ENCODE peak calls at places on chromosome 5, in nine cellular contexts. Y is suprapubic skin, K is transverse colon, V is ovary, U is A549, G is H1, L is HepG2, F is sigmoid colon, O is stomach. W is an unnamed sample.
A peak's percentile ranks its signal among the peaks of the same experiment; 100 is the strongest.

GRCh38 chr5:55577353-55578060 is 42.7 kb upstream of the PLPP1 start:
- DNase-seq in F (peak; percentile 82), Y (no peak), L (no peak), U (no peak), K (peak; percentile 31), O (no peak), V (no peak), G (peak; percentile 34), W (no peak)

GRCh38 chr5:52672459-52672858 is 115.3 kb upstream of the ITGA1 start:
- DNase-seq in F (no peak), Y (no peak), V (no peak), G (no peak), L (no peak), O (no peak), U (no peak), K (no peak), W (no peak)

GRCh38 chr5:87541033-87541432 is 128.3 kb upstream of the CCNH start:
- DNase-seq in L (no peak), Y (no peak), U (no peak), F (peak; percentile 90), V (peak; percentile 73), O (no peak), G (no peak), K (peak; percentile 36), W (peak; percentile 77)

GRCh38 chr5:24788829-24789509 is 144.2 kb upstream of the CDH10 start:
- DNase-seq in O (no peak), F (no peak), U (no peak), V (no peak), G (no peak), Y (no peak), L (no peak), K (no peak), W (no peak)

GRCh38 chr5:97125125-97125683 is 17.2 kb downstream of the LIX1 start:
- DNase-seq in K (no peak), Y (no peak), V (no peak), U (no peak), L (no peak), F (no peak), O (no peak), G (no peak), W (no peak)

GRCh38 chr5:139654464-139654863 is 6.3 kb downstream of the CXXC5 start:
- DNase-seq in V (no peak), L (no peak), O (no peak), K (no peak), F (no peak), U (no peak), G (no peak), Y (no peak), W (no peak)

GRCh38 chr5:14445581-14446290 is 135.9 kb upstream of the OTULINL start:
- DNase-seq in F (peak; percentile 77), K (no peak), Y (no peak), O (no peak), V (peak; percentile 65), U (no peak), G (no peak), L (no peak), W (peak; percentile 53)

GRCh38 chr5:180208435-180209081 is 453 bp downstream of the RASGEF1C start:
- DNase-seq in K (no peak), V (no peak), Y (no peak), L (no peak), O (no peak), G (peak; percentile 67), F (no peak), U (peak; percentile 61), W (no peak)

GRCh38 chr5:17735771-17736170 is 101.5 kb downstream of the TAF11L14 start:
- DNase-seq in V (no peak), O (no peak), U (no peak), F (no peak), K (no peak), Y (no peak), G (no peak), L (no peak), W (no peak)

GRCh38 chr5:111375645-111376044 is 136.7 kb downstream of the STARD4 start:
- DNase-seq in U (no peak), V (no peak), K (no peak), G (no peak), Y (no peak), L (no peak), O (no peak), F (no peak), W (no peak)

GRCh38 chr5:10467281-10468198 is 25.9 kb downstream of the ROPN1L start:
- DNase-seq in U (no peak), K (no peak), O (no peak), V (no peak), G (no peak), F (no peak), Y (no peak), L (no peak), W (no peak)

GRCh38 chr5:95241-95980 is 3.4 kb downstream of the PLEKHG4B start:
- DNase-seq in L (no peak), F (no peak), Y (peak; percentile 50), K (no peak), V (no peak), O (peak; percentile 15), G (no peak), U (no peak), W (no peak)

GRCh38 chr5:33997331-33997983 is 10.4 kb downstream of the AMACR start:
- DNase-seq in O (peak; percentile 69), V (peak; percentile 48), K (peak; percentile 49), G (no peak), Y (peak; percentile 83), L (peak; percentile 52), U (peak; percentile 47), F (peak; percentile 83), W (peak; percentile 78)

GRCh38 chr5:148469446-148470062 is 85.8 kb downstream of the FBXO38 start:
- DNase-seq in V (no peak), Y (no peak), L (no peak), U (no peak), O (no peak), F (peak; percentile 66), K (no peak), G (no peak), W (no peak)
- TF ChIP-seq EP300 in V (no peak), Y (no peak), L (no peak), U (no peak), O (no peak), F (no peak), K (no peak), G (no peak), W (no peak)

GRCh38 chr5:172150514-172151425 is 37.3 kb downstream of the STK10 start:
- DNase-seq in U (no peak), G (no peak), K (peak; percentile 52), O (peak; percentile 49), F (peak; percentile 79), L (no peak), Y (peak; percentile 81), V (no peak), W (no peak)
- TF ChIP-seq EP300 in U (no peak), G (no peak), K (no peak), O (no peak), F (no peak), L (no peak), Y (no peak), V (no peak), W (peak; percentile 73)

GRCh38 chr5:165881259-165881658 is 2375.8 kb downstream of the MAT2B start:
- DNase-seq in L (no peak), U (no peak), Y (no peak), G (no peak), F (no peak), V (no peak), K (no peak), O (no peak), W (no peak)
- TF ChIP-seq EP300 in L (no peak), U (no peak), Y (no peak), G (no peak), F (no peak), V (no peak), K (no peak), O (no peak), W (no peak)

DNA sequence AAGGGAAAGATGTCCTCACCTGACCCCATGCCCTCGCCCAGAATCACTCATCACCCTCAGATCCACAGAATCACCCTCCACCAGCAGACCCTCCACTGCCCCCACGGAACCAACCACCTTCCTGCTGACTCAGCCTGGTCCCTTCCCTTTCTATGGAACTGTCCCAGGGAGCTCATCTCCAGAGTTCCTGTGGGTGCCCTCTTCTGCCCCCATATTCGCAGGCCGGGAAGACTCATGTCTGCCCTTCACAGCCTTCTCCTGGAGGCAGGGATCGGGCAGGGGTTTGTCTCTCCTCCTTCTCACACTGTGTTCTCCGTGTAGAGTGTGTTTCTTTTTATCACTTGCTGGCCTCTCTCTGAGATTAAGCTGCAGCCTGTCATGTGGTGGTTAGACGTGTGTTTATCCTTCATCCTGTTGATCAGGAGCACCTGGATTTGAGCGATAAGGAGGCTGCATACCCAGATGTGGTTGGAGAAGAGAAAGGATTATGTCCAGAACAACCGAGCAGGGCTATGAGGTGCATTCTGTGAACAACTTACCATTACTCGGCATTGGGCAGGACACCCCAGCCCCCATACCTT is 442.8 kb downstream of the MAT2B start:
- DNase-seq in G (no peak), F (no peak), L (no peak), K (no peak), U (no peak), V (no peak), O (no peak), Y (no peak), W (no peak)
- TF ChIP-seq EP300 in G (no peak), F (no peak), L (no peak), K (no peak), U (no peak), V (no peak), O (no peak), Y (no peak), W (no peak)

DNA sequence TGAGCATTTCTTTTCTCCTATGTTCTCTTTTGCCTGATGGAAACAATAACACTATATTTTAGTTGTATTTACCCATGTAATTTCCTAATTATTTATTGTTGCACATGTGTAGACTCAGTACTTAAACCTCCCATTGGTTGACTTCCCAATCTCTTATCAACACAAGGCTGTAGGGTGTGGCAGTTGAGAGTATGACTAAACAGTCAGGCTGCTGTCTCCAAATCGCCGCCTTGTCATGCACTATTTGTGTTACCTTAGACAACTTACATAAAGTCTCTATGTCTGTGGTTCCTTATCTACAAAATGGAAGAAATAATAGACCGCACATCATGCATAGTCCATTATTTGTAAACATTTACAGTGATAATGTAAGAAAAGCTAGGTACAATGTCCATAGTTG is 68.9 kb upstream of the EFNA5 start:
- DNase-seq in V (no peak), L (no peak), F (no peak), G (no peak), K (no peak), U (no peak), O (peak; percentile 36), Y (no peak), W (no peak)
- TF ChIP-seq EP300 in V (no peak), L (no peak), F (no peak), G (no peak), K (no peak), U (no peak), O (no peak), Y (no peak), W (no peak)